ENCODE peak calls at places on chromosomes 16 and 17, in four cellular contexts. One of them, this sample, is unnamed.

GRCh38 chr17:52138350-52138749 is 20.2 kb downstream of the CA10 start:
- DNase-seq in K562: no peak
- DNase-seq in GM12878: no peak
- DNase-seq in HL-60: no peak
- DNase-seq in this sample: no peak

GRCh38 chr17:15332338-15332737 is 9.1 kb downstream of the TEKT3 start:
- DNase-seq in GM12878: no peak
- DNase-seq in K562: no peak
- DNase-seq in HL-60: no peak
- DNase-seq in this sample: no peak

GRCh38 chr17:44610331-44610730 is 45.9 kb upstream of the MEIOC start:
- DNase-seq in HL-60: no peak
- DNase-seq in GM12878: no peak
- DNase-seq in K562: no peak
- DNase-seq in this sample: no peak

GRCh38 chr16:27238016-27238587 is 30.5 kb downstream of the NSMCE1 start:
- DNase-seq in K562: no peak
- DNase-seq in GM12878: no peak
- DNase-seq in HL-60: no peak
- DNase-seq in this sample: no peak

GRCh38 chr17:67245694-67246397 is 850 bp upstream of the HELZ start:
- DNase-seq in GM12878: no peak
- DNase-seq in HL-60: no peak
- DNase-seq in K562: peak; percentile 72
- DNase-seq in this sample: peak; percentile 33

GRCh38 chr17:18377437-18378204 is at the start of gene EVPLL:
- DNase-seq in GM12878: no peak
- DNase-seq in K562: no peak
- DNase-seq in HL-60: peak; percentile 77
- DNase-seq in this sample: no peak

GRCh38 chr17:49456172-49456965 is 38.7 kb upstream of the NGFR start:
- DNase-seq in K562: no peak
- DNase-seq in HL-60: no peak
- DNase-seq in GM12878: no peak
- DNase-seq in this sample: no peak

GRCh38 chr17:41653421-41654133 is 29.2 kb upstream of the KRT17 start:
- DNase-seq in K562: no peak
- DNase-seq in GM12878: no peak
- DNase-seq in HL-60: no peak
- DNase-seq in this sample: no peak

GRCh38 chr16:10921536-10922327 is 20.5 kb downstream of the DEXI start:
- DNase-seq in GM12878: no peak
- DNase-seq in HL-60: no peak
- DNase-seq in K562: no peak
- DNase-seq in this sample: no peak

GRCh38 chr16:273547-274421 is 2.0 kb downstream of the RGS11 start:
- DNase-seq in K562: peak; percentile 83
- DNase-seq in GM12878: no peak
- DNase-seq in HL-60: no peak
- DNase-seq in this sample: no peak

GRCh38 chr17:80837711-80838110 is 153.9 kb upstream of the CHMP6 start:
- DNase-seq in HL-60: no peak
- DNase-seq in GM12878: no peak
- DNase-seq in K562: no peak
- DNase-seq in this sample: no peak

GRCh38 chr16:79013930-79014329 is 586.6 kb downstream of the MAF start:
- DNase-seq in HL-60: no peak
- DNase-seq in GM12878: no peak
- DNase-seq in K562: no peak
- DNase-seq in this sample: no peak

GRCh38 chr16:62036807-62037135 is 533 bp upstream of the CDH8 start:
- DNase-seq in GM12878: no peak
- DNase-seq in HL-60: no peak
- DNase-seq in K562: no peak
- DNase-seq in this sample: no peak

GRCh38 chr16:86519649-86520316 is 9.5 kb downstream of the FOXF1 start:
- DNase-seq in K562: peak; percentile 76
- DNase-seq in HL-60: no peak
- DNase-seq in GM12878: no peak
- DNase-seq in this sample: no peak

GRCh38 chr17:82923366-82924113 is 83.7 kb upstream of the ZNF750 start:
- DNase-seq in GM12878: no peak
- DNase-seq in K562: no peak
- DNase-seq in HL-60: peak; percentile 7
- DNase-seq in this sample: no peak

GRCh38 chr17:77654861-77655260 is 303.6 kb upstream of the TNRC6C start:
- DNase-seq in HL-60: no peak
- DNase-seq in GM12878: no peak
- DNase-seq in K562: no peak
- DNase-seq in this sample: no peak

GRCh38 chr16:27515874-27516353 is 33.8 kb downstream of the GTF3C1 start:
- DNase-seq in K562: peak; percentile 56
- DNase-seq in GM12878: no peak
- DNase-seq in HL-60: no peak
- DNase-seq in this sample: peak; percentile 54

GRCh38 chr17:47738178-47738577 is 5.1 kb downstream of the TBX21 start:
- DNase-seq in GM12878: no peak
- DNase-seq in K562: no peak
- DNase-seq in HL-60: no peak
- DNase-seq in this sample: no peak

GRCh38 chr17:44171931-44172455 is 1.5 kb downstream of the ASB16 start:
- DNase-seq in GM12878: no peak
- DNase-seq in K562: no peak
- DNase-seq in HL-60: no peak
- DNase-seq in this sample: no peak

GRCh38 chr17:74454197-74455024 is 12.0 kb upstream of the CD300A start:
- DNase-seq in K562: no peak
- DNase-seq in GM12878: no peak
- DNase-seq in HL-60: no peak
- DNase-seq in this sample: no peak

GRCh38 chr16:81511371-81511770 is 66.8 kb downstream of the CMIP start:
- DNase-seq in GM12878: no peak
- DNase-seq in HL-60: no peak
- DNase-seq in K562: no peak
- DNase-seq in this sample: no peak

GRCh38 chr17:48894886-48895285 is 2.3 kb downstream of the ATP5MC1 start:
- DNase-seq in GM12878: no peak
- DNase-seq in HL-60: no peak
- DNase-seq in K562: no peak
- DNase-seq in this sample: no peak

GRCh38 chr17:17348872-17349723 is 45.9 kb downstream of the NT5M start:
- DNase-seq in HL-60: no peak
- DNase-seq in K562: no peak
- DNase-seq in GM12878: no peak
- DNase-seq in this sample: no peak
- TF ChIP-seq SPI1 in HL-60: no peak
- TF ChIP-seq SPI1 in K562: no peak
- TF ChIP-seq SPI1 in GM12878: no peak
- TF ChIP-seq SPI1 in this sample: no peak

GRCh38 chr17:40356906-40357861 is 7.4 kb downstream of the GJD3 start:
- DNase-seq in GM12878: no peak
- DNase-seq in K562: no peak
- DNase-seq in HL-60: no peak
- DNase-seq in this sample: no peak

GRCh38 chr17:40355804-40356758 is 8.5 kb downstream of the GJD3 start:
- DNase-seq in K562: no peak
- DNase-seq in GM12878: no peak
- DNase-seq in HL-60: no peak
- DNase-seq in this sample: no peak

GRCh38 chr17:40354191-40355122 is 10.1 kb downstream of the GJD3 start:
- DNase-seq in K562: no peak
- DNase-seq in HL-60: no peak
- DNase-seq in GM12878: no peak
- DNase-seq in this sample: no peak

GRCh38 chr17:40352779-40353394 is 11.7 kb downstream of the GJD3 start:
- DNase-seq in K562: no peak
- DNase-seq in HL-60: peak; percentile 87
- DNase-seq in GM12878: no peak
- DNase-seq in this sample: no peak

GRCh38 chr17:40355123-40355803 is 9.3 kb downstream of the GJD3 start:
- DNase-seq in K562: peak; percentile 88
- DNase-seq in GM12878: no peak
- DNase-seq in HL-60: no peak
- DNase-seq in this sample: peak; percentile 91
- TF ChIP-seq SPI1 in K562: no peak
- TF ChIP-seq SPI1 in GM12878: no peak
- TF ChIP-seq SPI1 in HL-60: no peak
- TF ChIP-seq SPI1 in this sample: no peak

DNA sequence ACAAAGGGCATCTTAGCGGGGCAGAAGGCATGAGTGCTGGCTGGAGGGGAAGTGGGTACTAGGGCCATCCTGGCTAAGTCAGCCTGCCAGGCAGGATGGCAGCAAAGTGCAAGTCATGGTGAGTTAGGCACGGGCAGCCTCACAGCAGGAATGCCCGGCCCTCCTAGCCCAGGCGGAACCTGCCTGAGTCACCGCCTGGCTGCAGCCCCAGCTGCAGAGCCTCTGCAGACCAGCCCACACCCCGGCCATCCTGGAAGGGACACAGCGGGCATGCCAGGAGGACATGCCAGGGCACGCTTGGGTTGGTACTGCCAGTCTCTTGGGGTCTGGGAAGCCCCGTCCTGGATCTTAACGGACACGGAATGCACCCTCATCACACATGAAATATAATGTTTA is 4.9 kb upstream of the ALDH3A1 start:
- DNase-seq in K562: no peak
- DNase-seq in HL-60: peak; percentile 28
- DNase-seq in GM12878: no peak
- DNase-seq in this sample: no peak
- TF ChIP-seq SPI1 in K562: no peak
- TF ChIP-seq SPI1 in HL-60: peak; percentile 50
- TF ChIP-seq SPI1 in GM12878: no peak
- TF ChIP-seq SPI1 in this sample: no peak

GRCh38 chr16:49640606-49641005 is 215.3 kb downstream of the ZNF423 start:
- DNase-seq in HL-60: no peak
- DNase-seq in K562: no peak
- DNase-seq in GM12878: no peak
- DNase-seq in this sample: no peak

GRCh38 chr16:49641250-49641649 is 214.7 kb downstream of the ZNF423 start:
- DNase-seq in HL-60: no peak
- DNase-seq in K562: no peak
- DNase-seq in GM12878: peak; percentile 5
- DNase-seq in this sample: no peak

GRCh38 chr16:49645263-49645662 is 210.6 kb downstream of the ZNF423 start:
- DNase-seq in HL-60: no peak
- DNase-seq in K562: no peak
- DNase-seq in GM12878: no peak
- DNase-seq in this sample: no peak

GRCh38 chr16:49643429-49644142 is 212.3 kb downstream of the ZNF423 start:
- DNase-seq in K562: no peak
- DNase-seq in HL-60: no peak
- DNase-seq in GM12878: no peak
- DNase-seq in this sample: no peak

DNA sequence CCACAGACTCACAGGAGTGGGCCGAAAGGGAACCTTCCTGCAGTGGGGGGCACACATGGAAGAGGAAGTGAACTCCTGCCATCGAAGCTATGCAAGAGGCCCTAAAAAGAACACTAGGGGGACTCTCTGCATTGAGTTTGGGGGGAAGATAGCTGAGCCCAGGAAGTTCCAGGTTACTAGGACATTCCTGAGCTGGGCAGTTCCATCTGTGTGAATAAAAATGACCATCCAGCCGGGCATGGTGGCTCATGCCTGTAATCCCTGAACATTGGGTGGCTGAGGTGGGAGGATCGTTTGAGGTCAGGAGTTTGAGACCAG is 211.8 kb downstream of the ZNF423 start:
- DNase-seq in K562: no peak
- DNase-seq in GM12878: no peak
- DNase-seq in HL-60: no peak
- DNase-seq in this sample: no peak
- TF ChIP-seq SPI1 in K562: peak; percentile 23
- TF ChIP-seq SPI1 in GM12878: no peak
- TF ChIP-seq SPI1 in HL-60: no peak
- TF ChIP-seq SPI1 in this sample: no peak

This sample was measured in GM12891.